ENCODE peak calls at places on chromosomes 11 and 22, in five cellular contexts. One of them, this sample, is unnamed.

GRCh38 chr11:45436118-45436517 is 150.0 kb upstream of the SYT13 start:
- DNase-seq in IMR-90: no peak
- DNase-seq in BE2C: no peak
- DNase-seq in endodermal cell: no peak
- DNase-seq in cardiac fibroblast: no peak
- DNase-seq in this sample: no peak

GRCh38 chr11:66221726-66222236 is 46.7 kb upstream of the RAB1B start:
- DNase-seq in BE2C: no peak
- DNase-seq in cardiac fibroblast: no peak
- DNase-seq in IMR-90: peak; percentile 24
- DNase-seq in endodermal cell: peak; percentile 43
- DNase-seq in this sample: peak; percentile 47

GRCh38 chr22:44080936-44081853 is 57.1 kb downstream of the PARVB start:
- DNase-seq in cardiac fibroblast: peak; percentile 80
- DNase-seq in endodermal cell: peak; percentile 94
- DNase-seq in BE2C: peak; percentile 83
- DNase-seq in IMR-90: peak; percentile 68
- DNase-seq in this sample: peak; percentile 71

GRCh38 chr11:10327254-10327653 is 22.4 kb downstream of the ADM start:
- DNase-seq in IMR-90: peak; percentile 51
- DNase-seq in endodermal cell: no peak
- DNase-seq in cardiac fibroblast: peak; percentile 97
- DNase-seq in BE2C: no peak
- DNase-seq in this sample: peak; percentile 87

GRCh38 chr11:35531246-35531645 is 5.8 kb upstream of the PAMR1 start:
- DNase-seq in cardiac fibroblast: peak; percentile 74
- DNase-seq in BE2C: no peak
- DNase-seq in IMR-90: no peak
- DNase-seq in endodermal cell: no peak
- DNase-seq in this sample: peak; percentile 46

GRCh38 chr11:78784321-78785061 is 209.8 kb upstream of the NARS2 start:
- DNase-seq in cardiac fibroblast: peak; percentile 31
- DNase-seq in endodermal cell: peak; percentile 37
- DNase-seq in IMR-90: peak; percentile 95
- DNase-seq in BE2C: no peak
- DNase-seq in this sample: peak; percentile 27

GRCh38 chr11:47797633-47798032 is 30.5 kb upstream of the FNBP4 start:
- DNase-seq in cardiac fibroblast: peak; percentile 59
- DNase-seq in IMR-90: peak; percentile 89
- DNase-seq in BE2C: no peak
- DNase-seq in endodermal cell: no peak
- DNase-seq in this sample: peak; percentile 38

GRCh38 chr11:83978942-83979341 is 692.8 kb upstream of the CCDC90B start:
- DNase-seq in cardiac fibroblast: no peak
- DNase-seq in BE2C: no peak
- DNase-seq in endodermal cell: no peak
- DNase-seq in IMR-90: no peak
- DNase-seq in this sample: no peak

GRCh38 chr22:19760652-19761002 is at the start of gene TBX1:
- DNase-seq in cardiac fibroblast: no peak
- DNase-seq in BE2C: no peak
- DNase-seq in IMR-90: no peak
- DNase-seq in endodermal cell: no peak
- DNase-seq in this sample: no peak

GRCh38 chr22:28283025-28283654 is 364.1 kb upstream of the PITPNB start:
- DNase-seq in cardiac fibroblast: peak; percentile 48
- DNase-seq in BE2C: no peak
- DNase-seq in IMR-90: peak; percentile 52
- DNase-seq in endodermal cell: no peak
- DNase-seq in this sample: peak; percentile 17

DNA sequence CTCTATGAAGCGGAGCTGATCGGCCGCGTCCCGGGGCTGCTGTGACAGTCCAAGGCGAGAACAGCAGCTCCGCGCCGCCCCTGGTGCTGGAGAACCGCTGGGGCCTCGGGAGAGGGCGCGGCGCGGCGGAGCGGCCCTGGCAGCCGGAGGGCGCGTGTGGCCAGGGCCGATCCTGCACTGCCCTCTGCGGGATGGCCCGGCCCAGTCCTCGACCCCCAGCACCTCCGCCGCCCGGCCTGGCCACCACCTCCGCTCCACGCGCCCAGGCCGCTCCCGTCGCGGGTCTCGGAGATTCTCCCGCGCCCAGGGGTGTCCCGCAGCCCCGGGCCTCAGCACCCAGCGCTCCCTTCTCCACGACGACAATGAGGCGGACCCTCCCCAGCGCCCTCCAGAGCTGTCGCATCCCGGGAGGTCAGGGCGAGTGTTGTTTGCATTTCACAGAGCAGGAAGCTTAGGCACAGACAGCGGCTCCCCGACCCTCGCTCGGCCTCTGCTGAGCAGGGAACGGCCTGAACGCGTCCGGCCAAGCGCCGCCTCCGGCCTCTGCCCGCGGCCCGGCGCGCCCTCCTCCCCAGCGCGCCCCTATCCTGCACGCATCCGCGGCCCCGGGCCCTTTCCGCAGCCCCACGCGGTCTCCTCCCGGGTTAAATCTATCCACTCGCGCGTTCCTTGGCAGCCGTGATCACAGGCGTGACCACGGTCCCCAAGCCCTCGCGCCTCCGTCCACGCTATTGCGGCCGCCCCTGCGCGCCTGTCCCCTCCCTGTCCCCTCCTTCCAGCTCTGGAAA is 109.7 kb downstream of the WNT7B start:
- DNase-seq in IMR-90: no peak
- DNase-seq in BE2C: peak; percentile 49
- DNase-seq in endodermal cell: peak; percentile 83
- DNase-seq in cardiac fibroblast: peak; percentile 43
- DNase-seq in this sample: peak; percentile 41
- TF ChIP-seq CTCF in IMR-90: peak; percentile 40
- TF ChIP-seq CTCF in BE2C: peak; percentile 9
- TF ChIP-seq CTCF in endodermal cell: peak; percentile 68
- TF ChIP-seq CTCF in cardiac fibroblast: no peak
- TF ChIP-seq CTCF in this sample: peak; percentile 39

GRCh38 chr11:70677232-70677916 is 279.0 kb downstream of the CTTN start:
- DNase-seq in BE2C: no peak
- DNase-seq in IMR-90: no peak
- DNase-seq in endodermal cell: no peak
- DNase-seq in cardiac fibroblast: no peak
- DNase-seq in this sample: no peak

GRCh38 chr11:70675697-70676374 is 277.5 kb downstream of the CTTN start:
- DNase-seq in BE2C: peak; percentile 74
- DNase-seq in cardiac fibroblast: no peak
- DNase-seq in endodermal cell: no peak
- DNase-seq in IMR-90: no peak
- DNase-seq in this sample: no peak

GRCh38 chr11:70682056-70682455 is 283.7 kb downstream of the CTTN start:
- DNase-seq in BE2C: no peak
- DNase-seq in endodermal cell: no peak
- DNase-seq in IMR-90: no peak
- DNase-seq in cardiac fibroblast: no peak
- DNase-seq in this sample: no peak

GRCh38 chr11:70680781-70681281 is 282.5 kb downstream of the CTTN start:
- DNase-seq in BE2C: no peak
- DNase-seq in endodermal cell: no peak
- DNase-seq in cardiac fibroblast: no peak
- DNase-seq in IMR-90: no peak
- DNase-seq in this sample: no peak

GRCh38 chr11:70678931-70679900 is 280.9 kb downstream of the CTTN start:
- DNase-seq in IMR-90: no peak
- DNase-seq in BE2C: no peak
- DNase-seq in cardiac fibroblast: no peak
- DNase-seq in endodermal cell: no peak
- DNase-seq in this sample: no peak
- H3K4me3 ChIP-seq in IMR-90: no peak overlapping the region
- H3K4me3 ChIP-seq in BE2C: no peak overlapping the region
- H3K4me3 ChIP-seq in cardiac fibroblast: no peak overlapping the region
- H3K4me3 ChIP-seq in endodermal cell: no peak overlapping the region
- H3K4me3 ChIP-seq in this sample: no peak overlapping the region

DNA sequence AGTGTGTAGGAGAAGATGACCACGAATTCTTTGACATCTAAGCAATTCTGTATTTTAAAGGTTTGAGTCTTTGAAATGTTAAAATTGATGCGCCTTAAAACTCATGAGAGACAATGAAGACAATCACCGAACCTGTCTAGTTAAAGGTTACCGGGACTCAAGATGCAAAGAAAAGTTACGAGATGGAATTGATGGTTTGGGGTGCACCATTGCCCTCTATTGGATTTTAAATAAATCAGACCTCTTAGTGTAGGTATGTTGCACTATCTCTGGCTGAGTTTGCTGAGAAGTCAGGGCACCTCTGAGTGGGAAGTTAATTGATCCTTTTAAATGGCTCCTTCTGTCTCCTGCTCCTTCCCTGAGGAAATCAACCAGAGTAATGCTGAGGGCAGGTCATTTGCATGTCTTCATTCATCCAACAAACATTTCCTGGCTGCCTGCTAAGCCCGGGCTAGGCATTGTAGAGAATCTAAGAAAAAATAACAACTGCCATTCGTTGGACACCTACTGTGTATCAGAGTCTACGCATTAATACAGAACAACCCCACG is 19.4 kb upstream of the TMA7B start:
- DNase-seq in cardiac fibroblast: no peak
- DNase-seq in endodermal cell: no peak
- DNase-seq in IMR-90: no peak
- DNase-seq in BE2C: no peak
- DNase-seq in this sample: no peak
- TF ChIP-seq CTCF in cardiac fibroblast: no peak
- TF ChIP-seq CTCF in endodermal cell: no peak
- TF ChIP-seq CTCF in IMR-90: no peak
- TF ChIP-seq CTCF in BE2C: no peak
- TF ChIP-seq CTCF in this sample: no peak

DNA sequence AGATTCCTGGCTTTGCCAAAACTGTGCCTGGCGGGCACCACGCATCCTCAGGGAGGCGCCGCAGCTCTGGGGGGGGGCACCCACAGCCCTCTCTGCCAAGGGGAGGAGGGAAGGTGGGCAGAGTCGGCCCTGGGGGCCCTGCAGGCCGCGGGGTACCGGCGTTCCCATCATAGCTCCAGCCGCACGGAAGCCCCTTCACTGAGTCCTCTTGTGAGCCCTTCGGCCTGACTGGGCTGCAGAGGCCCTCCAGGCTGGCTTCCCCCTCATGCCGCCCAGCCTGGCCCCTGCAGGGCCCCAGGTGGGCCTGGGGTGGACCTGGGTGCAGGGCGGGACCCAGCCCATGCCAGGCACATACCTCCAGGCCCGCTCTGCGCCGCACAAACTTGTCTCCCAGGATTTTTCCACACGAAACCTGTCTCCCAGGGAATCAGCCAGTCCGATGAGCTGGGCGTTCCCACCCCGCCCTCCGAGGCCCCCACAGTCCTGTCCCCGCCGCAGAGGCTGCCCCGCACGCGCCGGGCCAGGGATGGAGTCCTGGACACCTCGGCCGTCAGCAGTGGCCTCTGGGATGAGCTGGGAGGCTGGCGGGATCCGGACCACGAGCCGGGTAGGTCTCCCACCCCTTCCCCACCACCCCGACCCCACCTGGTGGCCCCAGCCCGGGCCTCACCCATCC is 1.8 kb upstream of the PKP3 start:
- DNase-seq in endodermal cell: no peak
- DNase-seq in BE2C: no peak
- DNase-seq in IMR-90: no peak
- DNase-seq in cardiac fibroblast: no peak
- DNase-seq in this sample: no peak
- H3K4me3 ChIP-seq in endodermal cell: no peak overlapping the region
- H3K4me3 ChIP-seq in BE2C: no peak overlapping the region
- H3K4me3 ChIP-seq in IMR-90: no peak overlapping the region
- H3K4me3 ChIP-seq in cardiac fibroblast: no peak overlapping the region
- H3K4me3 ChIP-seq in this sample: no peak overlapping the region

This sample was measured in fibroblast of villous mesenchyme.